ENCODE peak calls at places on chromosomes 1 and 21, in six cellular contexts. R is LoVo; C is cardiac fibroblast; V is nephron progenitor cell; Y is naive thymus-derived CD8-positive, alpha-beta T cell; S is AG09319. U is an unnamed sample.

GRCh38 chr21:44609193-44609592 is 2.7 kb upstream of the KRTAP10-8 start:
- DNase-seq in R (no peak), C (no peak), V (no peak), Y (no peak), S (no peak), U (no peak)

GRCh38 chr1:78464449-78464891 is 26.3 kb upstream of the PTGFR start:
- DNase-seq in R (no peak), C (peak; percentile 60), V (no peak), Y (no peak), S (no peak), U (no peak)

GRCh38 chr21:37195649-37196048 is 71.5 kb downstream of the VPS26C start:
- DNase-seq in R (no peak), C (no peak), V (no peak), Y (no peak), S (no peak), U (no peak)

GRCh38 chr1:89457046-89457445 is 67.6 kb upstream of the LRRC8B start:
- DNase-seq in R (no peak), C (no peak), V (no peak), Y (no peak), S (no peak), U (no peak)

GRCh38 chr1:2237773-2238172 is 9.7 kb downstream of the SKI start:
- DNase-seq in R (no peak), C (no peak), V (no peak), Y (no peak), S (no peak), U (no peak)

GRCh38 chr1:70667771-70668170 is 256.7 kb downstream of the CTH start:
- DNase-seq in R (no peak), C (no peak), V (no peak), Y (no peak), S (no peak), U (no peak)

GRCh38 chr1:224052767-224053166 is 61.1 kb upstream of the FBXO28 start:
- DNase-seq in R (no peak), C (peak; percentile 15), V (no peak), Y (no peak), S (no peak), U (no peak)

GRCh38 chr1:20494609-20495311 is 8.8 kb upstream of the CAMK2N1 start:
- DNase-seq in R (peak; percentile 41), C (peak; percentile 80), V (no peak), Y (no peak), S (peak; percentile 64), U (no peak)

U was measured in HEK293T.